ENCODE peak calls at places on chromosome 6, in eight cellular contexts. O is fibroblast of pulmonary artery; D is heart right ventricle; A is cardiac fibroblast; I is ACHN; B is AG10803; S is stimulated activated CD8-positive, alpha-beta memory T cell treated with anti-CD3 and anti-CD28 coated beads, Interleukin-15, amount 100 ng/mL, for 4 hours; X is T-cell. V is an unnamed sample.

GRCh38 chr6:99393366-99393697 is 663 bp downstream of the COQ3 start:
- DNase-seq in O (no peak), D (no peak), A (no peak), I (no peak), B (no peak), S (no peak), X (no peak), V (no peak)

GRCh38 chr6:122722746-122723145 is 56.8 kb upstream of the FABP7 start:
- DNase-seq in O (peak; percentile 26), D (no peak), A (peak; percentile 71), I (no peak), B (peak; percentile 12), S (no peak), X (no peak), V (no peak)

GRCh38 chr6:155188707-155189496 is 74.9 kb upstream of the CLDN20 start:
- DNase-seq in O (peak; percentile 94), D (no peak), A (peak; percentile 98), I (no peak), B (peak; percentile 99), S (no peak), X (no peak), V (no peak)

GRCh38 chr6:17156966-17157365 is 55.1 kb downstream of the STMND1 start:
- DNase-seq in O (no peak), D (no peak), A (no peak), I (no peak), B (no peak), S (no peak), X (no peak), V (no peak)

GRCh38 chr6:95094751-95095150 is 482.6 kb upstream of the MANEA start:
- DNase-seq in O (peak; percentile 50), D (no peak), A (peak; percentile 81), I (peak; percentile 71), B (peak; percentile 2), S (no peak), X (no peak), V (no peak)

GRCh38 chr6:12537389-12537788 is 179.2 kb upstream of the PHACTR1 start:
- DNase-seq in O (peak; percentile 89), D (no peak), A (peak; percentile 31), I (no peak), B (no peak), S (no peak), X (no peak), V (no peak)

GRCh38 chr6:72669324-72669723 is 47.5 kb downstream of the KCNQ5 start:
- DNase-seq in O (no peak), D (no peak), A (no peak), I (no peak), B (no peak), S (no peak), X (peak; percentile 1), V (no peak)

GRCh38 chr6:148617522-148617921 is 129.3 kb upstream of the UST start:
- DNase-seq in O (peak; percentile 31), D (no peak), A (peak; percentile 56), I (no peak), B (peak; percentile 77), S (no peak), X (no peak), V (no peak)

GRCh38 chr6:166692723-166693302 is 65.8 kb upstream of the RPS6KA2 start:
- DNase-seq in O (no peak), D (no peak), A (no peak), I (no peak), B (no peak), S (no peak), X (no peak), V (no peak)

GRCh38 chr6:86856937-86857563 is 80.3 kb upstream of the HTR1E start:
- DNase-seq in O (peak; percentile 40), D (peak; percentile 9), A (peak; percentile 67), I (peak; percentile 41), B (peak; percentile 36), S (no peak), X (no peak), V (no peak)

GRCh38 chr6:84118191-84118590 is 84.6 kb downstream of the MRAP2 start:
- DNase-seq in O (no peak), D (no peak), A (no peak), I (no peak), B (no peak), S (no peak), X (no peak), V (no peak)

GRCh38 chr6:13519839-13520238 is 32.4 kb upstream of the GFOD1 start:
- DNase-seq in O (no peak), D (no peak), A (no peak), I (no peak), B (no peak), S (no peak), X (no peak), V (no peak)

GRCh38 chr6:21593927-21594421 is 423 bp downstream of the SOX4 start:
- DNase-seq in O (peak; percentile 74), D (peak; percentile 32), A (peak; percentile 74), I (peak; percentile 56), B (peak; percentile 71), S (no peak), X (peak; percentile 11), V (peak; percentile 2)

GRCh38 chr6:99348823-99349619 is 453 bp downstream of the FAXC start:
- DNase-seq in O (no peak), D (no peak), A (no peak), I (peak; percentile 23), B (no peak), S (no peak), X (no peak), V (no peak)

GRCh38 chr6:139262519-139263300 is 29.1 kb downstream of the TXLNB start:
- DNase-seq in O (no peak), D (no peak), A (no peak), I (no peak), B (no peak), S (no peak), X (no peak), V (no peak)

GRCh38 chr6:126444874-126445273 is 105.0 kb downstream of the CENPW start:
- DNase-seq in O (peak; percentile 16), D (no peak), A (peak; percentile 37), I (no peak), B (peak; percentile 24), S (no peak), X (no peak), V (no peak)

GRCh38 chr6:142378138-142378875 is 76.5 kb downstream of the ADGRG6 start:
- DNase-seq in O (peak; percentile 95), D (peak; percentile 19), A (peak; percentile 57), I (peak; percentile 59), B (peak; percentile 88), S (no peak), X (no peak), V (no peak)

GRCh38 chr6:28981391-28981832 is 23.7 kb downstream of the ZNF311 start:
- DNase-seq in O (peak; percentile 80), D (peak; percentile 74), A (peak; percentile 86), I (peak; percentile 73), B (peak; percentile 57), S (peak; percentile 56), X (peak; percentile 75), V (peak; percentile 68)

GRCh38 chr6:168103036-168103830 is 24.2 kb upstream of the FRMD1 start:
- DNase-seq in O (no peak), D (no peak), A (no peak), I (no peak), B (no peak), S (no peak), X (no peak), V (no peak)

GRCh38 chr6:21604081-21604480 is 10.5 kb downstream of the SOX4 start:
- DNase-seq in O (no peak), D (no peak), A (no peak), I (no peak), B (no peak), S (no peak), X (no peak), V (no peak)

GRCh38 chr6:132445201-132445951 is 44.1 kb upstream of the MOXD1 start:
- DNase-seq in O (peak; percentile 67), D (no peak), A (peak; percentile 95), I (peak; percentile 94), B (peak; percentile 93), S (no peak), X (no peak), V (no peak)

GRCh38 chr6:149861603-149862423 is 2.3 kb downstream of the LRP11 start:
- DNase-seq in O (no peak), D (no peak), A (no peak), I (no peak), B (no peak), S (no peak), X (no peak), V (no peak)

GRCh38 chr6:76682842-76683241 is 610.4 kb upstream of the IMPG1 start:
- DNase-seq in O (peak; percentile 47), D (no peak), A (peak; percentile 43), I (peak; percentile 25), B (no peak), S (no peak), X (no peak), V (no peak)

GRCh38 chr6:154916857-154917256 is 78.3 kb upstream of the TIAM2 start:
- DNase-seq in O (no peak), D (no peak), A (no peak), I (no peak), B (no peak), S (no peak), X (no peak), V (no peak)

GRCh38 chr6:165181951-165182414 is 127.4 kb downstream of the C6orf118 start:
- DNase-seq in O (peak; percentile 78), D (no peak), A (peak; percentile 83), I (peak; percentile 5), B (peak; percentile 69), S (no peak), X (no peak), V (no peak)

GRCh38 chr6:10219510-10219909 is 195.4 kb downstream of the TFAP2A start:
- DNase-seq in O (no peak), D (no peak), A (no peak), I (no peak), B (peak; percentile 18), S (no peak), X (no peak), V (no peak)

GRCh38 chr6:158040051-158040803 is 58.6 kb downstream of the SYNJ2 start:
- DNase-seq in O (peak; percentile 98), D (no peak), A (peak; percentile 98), I (peak; percentile 81), B (peak; percentile 90), S (peak; percentile 44), X (no peak), V (no peak)

GRCh38 chr6:46057792-46058191 is 42.1 kb upstream of the CLIC5 start:
- DNase-seq in O (no peak), D (no peak), A (no peak), I (no peak), B (no peak), S (no peak), X (no peak), V (no peak)

V was measured in CD4-positive, alpha-beta T cell.